ENCODE peak calls at places on chromosome 6, in six cellular contexts. D is heart left ventricle, U is spleen, N is ovary, Q is IMR-90, L is A549. F is an unnamed sample.

GRCh38 chr6:110415297-110415916 is at the start of gene DDO:
- DNase-seq in D (peak), U (peak), N (peak), Q (peak), L (no peak), F (peak)

GRCh38 chr6:150198532-150198931 is 55.7 kb downstream of the PPP1R14C start:
- DNase-seq in D (no peak), U (no peak), N (no peak), Q (no peak), L (no peak), F (no peak)

GRCh38 chr6:56541736-56542366 is 100.8 kb downstream of the DST start:
- DNase-seq in D (no peak), U (no peak), N (no peak), Q (no peak), L (no peak), F (no peak)

GRCh38 chr6:57040011-57040410 is 6.5 kb upstream of the KIAA1586 start:
- DNase-seq in D (no peak), U (no peak), N (no peak), Q (no peak), L (peak), F (no peak)

GRCh38 chr6:25612666-25613065 is 39.3 kb upstream of the SCGN start:
- DNase-seq in D (no peak), U (no peak), N (no peak), Q (no peak), L (no peak), F (no peak)

GRCh38 chr6:13368716-13369115 is 40.4 kb upstream of the TBC1D7 start:
- DNase-seq in D (no peak), U (no peak), N (no peak), Q (peak), L (no peak), F (no peak)

GRCh38 chr6:147677647-147678046 is 169.2 kb downstream of the SAMD5 start:
- DNase-seq in D (no peak), U (peak), N (no peak), Q (no peak), L (no peak), F (no peak)

GRCh38 chr6:109713097-109713496 is 22.0 kb downstream of the FIG4 start:
- DNase-seq in D (no peak), U (peak), N (no peak), Q (no peak), L (no peak), F (no peak)

GRCh38 chr6:3957321-3957720 is 108.1 kb downstream of the FAM50B start:
- DNase-seq in D (no peak), U (no peak), N (no peak), Q (peak), L (no peak), F (no peak)

GRCh38 chr6:50822078-50822476 is 3.4 kb downstream of the TFAP2B start:
- DNase-seq in D (no peak), U (no peak), N (no peak), Q (no peak), L (no peak), F (no peak)

GRCh38 chr6:105675715-105676397 is 273.0 kb upstream of the PREP start:
- DNase-seq in D (no peak), U (no peak), N (no peak), Q (peak), L (peak), F (no peak)

GRCh38 chr6:45543298-45544235 is 165.8 kb upstream of the SUPT3H start:
- DNase-seq in D (no peak), U (no peak), N (no peak), Q (peak), L (no peak), F (no peak)

GRCh38 chr6:166307981-166308768 is at the start of gene PRR18:
- DNase-seq in D (no peak), U (peak), N (no peak), Q (no peak), L (no peak), F (no peak)

GRCh38 chr6:10237284-10238043 is 177.4 kb downstream of the TFAP2A start:
- DNase-seq in D (no peak), U (no peak), N (no peak), Q (peak), L (peak), F (no peak)

GRCh38 chr6:128179890-128180440 is 279.1 kb upstream of the THEMIS start:
- DNase-seq in D (no peak), U (no peak), N (no peak), Q (no peak), L (no peak), F (no peak)

GRCh38 chr6:78589426-78589825 is 277.9 kb upstream of the IRAK1BP1 start:
- DNase-seq in D (no peak), U (no peak), N (no peak), Q (no peak), L (no peak), F (no peak)

GRCh38 chr6:23728707-23729106 is 397.3 kb upstream of the NRSN1 start:
- DNase-seq in D (no peak), U (no peak), N (no peak), Q (no peak), L (no peak), F (no peak)

GRCh38 chr6:111113731-111114438 is 26.6 kb downstream of the SLC16A10 start:
- DNase-seq in D (peak), U (no peak), N (peak), Q (peak), L (peak), F (peak)

GRCh38 chr6:31878761-31879542 is at the start of gene SLC44A4:
- DNase-seq in D (no peak), U (no peak), N (no peak), Q (no peak), L (no peak), F (no peak)
- H3K4me3 ChIP-seq in D (no peak), U (no peak), N (no peak), Q (no peak), L (no peak), F (no peak)

GRCh38 chr6:83592770-83593394 is 80.5 kb downstream of the PRSS35 start:
- DNase-seq in D (no peak), U (no peak), N (no peak), Q (peak), L (peak), F (no peak)
- TF ChIP-seq CTCF in D (no peak), U (peak), N (no peak), Q (peak), L (peak), F (no peak)

DNA sequence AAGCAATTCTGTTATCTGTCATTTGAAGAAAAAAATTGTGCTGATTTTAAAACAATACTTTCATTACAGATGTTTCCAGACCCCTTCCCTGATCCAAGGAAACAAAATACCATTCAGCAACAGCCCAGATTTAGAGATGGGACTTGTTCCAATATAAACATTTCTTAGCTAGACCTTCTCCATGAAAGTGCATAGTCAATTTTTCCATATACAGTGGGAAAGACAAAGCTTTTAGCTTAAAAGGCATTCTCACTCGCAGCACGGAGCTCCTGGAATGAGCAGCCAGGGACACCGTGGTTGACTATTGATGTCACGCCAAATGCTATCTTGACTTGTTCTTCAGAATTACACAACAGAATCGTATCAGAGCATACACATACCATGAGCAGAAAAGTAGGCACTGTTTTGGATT is 21.5 kb downstream of the LAMA4 start:
- DNase-seq in D (peak), U (no peak), N (peak), Q (peak), L (no peak), F (no peak)
- TF ChIP-seq POLR2A in D (no peak), U (no peak), N (no peak), Q (no peak), L (no peak), F (no peak)

DNA sequence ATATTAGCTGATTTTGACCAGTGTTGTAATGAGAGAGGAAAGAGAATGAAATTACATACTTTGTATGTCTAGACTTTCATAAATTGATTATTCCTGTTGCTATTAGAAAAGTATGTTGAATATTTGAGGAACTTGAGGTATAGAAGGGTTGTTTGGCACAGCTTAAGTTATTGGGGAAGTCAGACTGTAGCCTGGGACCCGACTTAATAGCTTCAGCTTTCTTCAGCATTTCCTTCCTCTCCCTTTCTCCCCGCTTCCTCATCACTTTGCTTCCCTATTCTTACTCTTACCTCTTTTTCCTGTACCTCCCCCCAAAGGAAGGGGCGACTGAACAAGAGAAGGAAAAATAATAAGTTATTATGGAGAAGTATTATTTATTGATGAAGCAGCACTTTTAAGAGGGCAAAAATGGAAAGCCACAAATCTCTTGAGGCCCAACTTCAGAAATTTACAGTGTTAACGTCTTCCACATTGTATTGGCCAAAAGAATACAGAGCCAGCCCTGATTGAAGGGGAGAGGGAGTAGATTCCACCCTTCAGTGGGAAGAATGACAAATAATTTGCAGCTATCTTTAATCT is 7.4 kb downstream of the SENP6 start:
- DNase-seq in D (no peak), U (no peak), N (no peak), Q (no peak), L (no peak), F (no peak)
- H3K4me3 ChIP-seq in D (no peak), U (no peak), N (no peak), Q (no peak), L (no peak), F (no peak)

DNA sequence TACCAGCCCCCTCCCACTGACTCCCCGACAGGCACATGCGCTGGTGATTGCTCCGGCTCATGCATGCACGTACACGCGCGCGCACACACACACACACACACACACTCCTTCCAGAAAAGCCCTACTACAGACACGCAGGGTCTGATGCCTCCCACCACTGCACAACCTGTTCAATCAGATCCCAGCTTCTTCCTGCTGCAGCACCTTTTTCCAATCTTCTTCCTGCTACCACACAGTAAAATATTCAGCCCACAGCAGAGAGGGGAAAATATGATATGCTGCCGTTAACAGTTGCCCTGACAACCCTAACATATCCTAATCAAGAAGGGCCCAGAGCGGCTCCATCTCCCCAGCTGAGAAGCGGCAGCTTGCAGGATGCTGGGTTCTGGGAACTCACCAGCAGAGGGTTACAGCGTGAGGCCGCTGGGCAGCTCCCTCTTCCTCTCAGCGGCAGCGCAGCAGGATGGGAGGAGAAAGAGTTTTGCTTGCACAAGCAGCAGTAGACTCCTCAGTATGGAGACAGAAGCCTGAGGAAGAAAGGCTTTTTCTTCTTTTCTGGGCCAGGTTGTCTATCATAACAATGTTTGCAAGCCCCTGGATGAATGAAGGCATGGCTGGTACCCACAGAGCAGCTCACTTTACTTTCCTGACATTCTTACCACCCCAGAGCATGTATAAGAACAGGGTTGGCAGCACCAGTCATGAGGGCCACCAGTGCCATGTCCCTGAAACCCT is 23.9 kb downstream of the MAP7 start:
- DNase-seq in D (peak), U (peak), N (peak), Q (peak), L (peak), F (peak)
- TF ChIP-seq CTCF in D (no peak), U (peak), N (no peak), Q (peak), L (peak), F (no peak)

GRCh38 chr6:33824461-33825154 is 20.8 kb upstream of the MLN start:
- DNase-seq in D (no peak), U (no peak), N (no peak), Q (peak), L (peak), F (no peak)
- TF ChIP-seq POLR2A in D (no peak), U (no peak), N (no peak), Q (no peak), L (peak), F (no peak)

GRCh38 chr6:21438237-21438985 is 155.1 kb upstream of the SOX4 start:
- DNase-seq in D (no peak), U (no peak), N (no peak), Q (no peak), L (no peak), F (no peak)
- H3K4me3 ChIP-seq in D (no peak), U (no peak), N (no peak), Q (no peak), L (no peak), F (no peak)

DNA sequence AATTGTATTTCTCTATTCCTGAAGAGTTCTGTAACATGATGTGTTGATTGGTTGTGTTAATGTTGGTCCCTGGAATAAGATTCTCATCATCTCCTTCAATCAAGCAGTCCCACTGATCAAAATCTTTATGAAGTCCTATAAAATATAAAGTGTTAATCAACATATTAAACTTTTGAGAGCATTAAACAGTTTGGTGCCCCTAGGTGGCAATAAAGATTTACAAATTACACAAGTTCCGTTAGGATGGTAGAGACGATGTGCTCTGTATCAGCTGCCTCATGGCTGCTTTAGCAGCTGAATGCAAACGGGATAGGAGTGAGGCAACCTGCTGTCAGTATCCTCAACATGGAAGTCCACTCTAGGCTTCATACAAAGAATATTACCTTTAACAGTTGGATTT is 16.9 kb downstream of the TDRD6 start:
- DNase-seq in D (no peak), U (no peak), N (no peak), Q (no peak), L (peak), F (no peak)
- TF ChIP-seq CTCF in D (peak), U (no peak), N (no peak), Q (no peak), L (no peak), F (no peak)